ENCODE peak calls at places on chromosomes 6 and 20, in eight cellular contexts. Y is psoas muscle; S is stimulated activated CD4-positive, alpha-beta T cell treated with anti-CD3 and anti-CD28 coated beads, Interleukin-1b, Interleukin-23, amount 100 ng/mL, for 4 hours; O is H4; B is GM12865; Q is endodermal cell; V is stimulated activated naive CD8-positive, alpha-beta T cell treated with anti-CD3 and anti-CD28 coated beads, Interleukin-15, Interleukin-2, amounts not matched to agents 100 U/mL and 50 U/mL, for 24 hours; X is BJ. G is an unnamed sample.

GRCh38 chr6:3390698-3391097 is 66.2 kb downstream of the SLC22A23 start:
- DNase-seq in B (no peak), O (peak), S (no peak), X (no peak), Y (peak), Q (no peak), V (no peak), G (no peak)

GRCh38 chr20:47137231-47137865 is 219.2 kb downstream of the ZMYND8 start:
- DNase-seq in X (no peak), O (no peak), Y (no peak), S (no peak), B (no peak), V (no peak), Q (no peak), G (no peak)

GRCh38 chr6:163536770-163537169 is 122.3 kb downstream of the QKI start:
- DNase-seq in S (no peak), Y (no peak), B (no peak), V (no peak), Q (no peak), X (no peak), O (peak), G (no peak)

GRCh38 chr20:43492101-43492500 is 15.4 kb upstream of the L3MBTL1 start:
- DNase-seq in B (peak), V (no peak), X (no peak), O (peak), Q (no peak), S (no peak), Y (no peak), G (no peak)

GRCh38 chr6:36852481-36853147 is 13.4 kb upstream of the CPNE5 start:
- DNase-seq in O (peak), V (no peak), Q (peak), B (no peak), S (no peak), Y (peak), X (no peak), G (no peak)

GRCh38 chr6:3804981-3805380 is 44.2 kb upstream of the FAM50B start:
- DNase-seq in Y (no peak), V (no peak), Q (no peak), X (no peak), B (no peak), O (no peak), S (no peak), G (no peak)

GRCh38 chr20:36483919-36484808 is 57.2 kb upstream of the MYL9 start:
- DNase-seq in V (no peak), S (no peak), Q (no peak), Y (peak), B (peak), O (peak), X (no peak), G (no peak)

GRCh38 chr6:56188429-56188828 is 59.0 kb downstream of the COL21A1 start:
- DNase-seq in B (no peak), S (no peak), Q (peak), O (no peak), X (no peak), V (no peak), Y (no peak), G (no peak)

GRCh38 chr20:37758332-37758731 is 64.5 kb downstream of the CTNNBL1 start:
- DNase-seq in Q (peak), V (no peak), Y (no peak), X (no peak), O (no peak), S (no peak), B (peak), G (no peak)

GRCh38 chr6:35082733-35083403 is 58.3 kb downstream of the TCP11 start:
- DNase-seq in Y (no peak), X (no peak), V (no peak), B (no peak), O (no peak), Q (peak), S (no peak), G (no peak)

GRCh38 chr20:37376324-37376723 is 30.4 kb downstream of the SRC start:
- DNase-seq in V (no peak), Q (peak), O (no peak), S (no peak), B (no peak), Y (no peak), X (no peak), G (no peak)

GRCh38 chr6:90068264-90068663 is 174.0 kb downstream of the GJA10 start:
- DNase-seq in Y (no peak), B (no peak), S (no peak), O (peak), V (peak), X (no peak), Q (no peak), G (no peak)

GRCh38 chr6:96345501-96345900 is 176.1 kb upstream of the UFL1 start:
- DNase-seq in B (no peak), Q (no peak), Y (no peak), S (no peak), O (no peak), X (no peak), V (no peak), G (no peak)

GRCh38 chr6:16711551-16712249 is 49.6 kb downstream of the ATXN1 start:
- DNase-seq in Q (no peak), Y (no peak), X (no peak), O (peak), V (peak), S (no peak), B (peak), G (no peak)

GRCh38 chr6:143006787-143007186 is 53.9 kb upstream of the AIG1 start:
- DNase-seq in B (peak), Q (no peak), V (no peak), Y (no peak), O (no peak), S (no peak), X (no peak), G (no peak)

GRCh38 chr6:144162977-144163376 is 12.7 kb downstream of the STX11 start:
- DNase-seq in X (no peak), Y (no peak), S (no peak), Q (no peak), O (no peak), B (peak), V (no peak), G (no peak)

GRCh38 chr6:129498950-129499870 is 210.8 kb downstream of the ARHGAP18 start:
- DNase-seq in X (no peak), S (peak), V (no peak), Q (peak), B (peak), Y (no peak), O (peak), G (no peak)

GRCh38 chr6:145086197-145086596 is 649.1 kb downstream of the EPM2A start:
- DNase-seq in V (no peak), O (peak), S (no peak), Y (no peak), Q (peak), B (peak), X (no peak), G (no peak)